ENCODE peak calls at places on chromosome 21, in four cellular contexts. V, Q, C and S are unnamed samples.

GRCh38 chr21:44566403-44566802 is 7.1 kb upstream of the KRTAP10-4 start:
- DNase-seq in V (no peak), Q (no peak), C (no peak), S (no peak)

GRCh38 chr21:35382696-35383095 is 333.6 kb upstream of the RUNX1 start:
- DNase-seq in V (no peak), Q (no peak), C (no peak), S (no peak)

GRCh38 chr21:26965567-26966359 is 1.1 kb downstream of the ADAMTS5 start:
- DNase-seq in V (no peak), Q (peak), C (no peak), S (peak)

GRCh38 chr21:37700641-37701202 is 215.5 kb downstream of the KCNJ6 start:
- DNase-seq in V (no peak), Q (no peak), C (peak), S (peak)

GRCh38 chr21:44902268-44903053 is 18.2 kb downstream of the ITGB2 start:
- DNase-seq in V (no peak), Q (peak), C (no peak), S (no peak)

GRCh38 chr21:28884481-28884880 is 108.2 kb downstream of the LTN1 start:
- DNase-seq in V (no peak), Q (no peak), C (no peak), S (peak)

GRCh38 chr21:27564684-27565280 is 597.9 kb upstream of the ADAMTS5 start:
- DNase-seq in V (no peak), Q (no peak), C (peak), S (peak)

GRCh38 chr21:31408306-31409088 is 64.4 kb upstream of the TIAM1 start:
- DNase-seq in V (no peak), Q (no peak), C (no peak), S (no peak)

GRCh38 chr21:36246080-36246631 is 73.8 kb upstream of the MORC3 start:
- DNase-seq in V (no peak), Q (no peak), C (no peak), S (no peak)

GRCh38 chr21:46035809-46036695 is 54.5 kb downstream of the COL6A1 start:
- DNase-seq in V (no peak), Q (peak), C (no peak), S (no peak)

GRCh38 chr21:36125513-36126121 is 9.3 kb upstream of the CBR3 start:
- DNase-seq in V (no peak), Q (no peak), C (no peak), S (peak)

GRCh38 chr21:42784276-42784675 is 95.1 kb downstream of the WDR4 start:
- DNase-seq in V (no peak), Q (no peak), C (no peak), S (no peak)

GRCh38 chr21:34243562-34243961 is 120.2 kb upstream of the KCNE2 start:
- DNase-seq in V (no peak), Q (no peak), C (peak), S (peak)